ENCODE peak calls at places on chromosomes 1 and 21, in ten cellular contexts. N, P, E, D, I, S, H, L, B and Z are unnamed samples.

GRCh38 chr1:8816831-8817412 is 518 bp downstream of the RERE start:
- DNase-seq in H (no peak), S (no peak), D (peak; percentile 56), I (peak; percentile 9), E (peak; percentile 28), N (peak; percentile 35), B (peak; percentile 50), L (peak; percentile 60), P (no peak), Z (peak; percentile 16)

GRCh38 chr21:39788383-39788782 is 43.4 kb downstream of the IGSF5 start:
- DNase-seq in D (peak; percentile 82), B (peak; percentile 91), I (peak; percentile 94), P (peak; percentile 95), L (peak; percentile 67), H (peak; percentile 77), S (peak; percentile 72), N (peak; percentile 75), E (peak; percentile 72), Z (peak; percentile 85)

GRCh38 chr1:70140894-70141293 is 64.5 kb downstream of the LRRC40 start:
- DNase-seq in D (no peak), I (no peak), N (no peak), L (no peak), H (peak; percentile 17), S (no peak), E (no peak), B (peak; percentile 59), P (no peak), Z (no peak)

GRCh38 chr21:38920631-38921398 is 115.1 kb downstream of the ETS2 start:
- DNase-seq in N (no peak), P (no peak), D (no peak), E (no peak), L (no peak), I (no peak), H (peak; percentile 76), S (peak; percentile 18), B (no peak), Z (no peak)

GRCh38 chr1:46616277-46617107 is at the start of gene MOB3C:
- DNase-seq in P (peak; percentile 27), I (peak; percentile 81), B (peak; percentile 82), S (peak; percentile 47), D (peak; percentile 88), E (peak; percentile 88), H (peak; percentile 89), L (peak; percentile 93), N (peak; percentile 91), Z (peak; percentile 81)

GRCh38 chr1:230423261-230423660 is 2.9 kb downstream of the PGBD5 start:
- DNase-seq in N (no peak), E (no peak), S (no peak), B (no peak), H (no peak), P (no peak), D (no peak), L (no peak), I (no peak), Z (no peak)

GRCh38 chr1:32197837-32198236 is 2.6 kb upstream of the CCDC28B start:
- DNase-seq in S (no peak), D (no peak), E (no peak), L (peak; percentile 52), N (no peak), B (no peak), H (no peak), I (no peak), P (no peak), Z (no peak)

GRCh38 chr21:33383056-33383888 is 19.9 kb upstream of the IFNGR2 start:
- DNase-seq in L (peak; percentile 65), H (peak; percentile 78), D (peak; percentile 74), B (peak; percentile 10), N (peak; percentile 65), S (peak; percentile 71), I (no peak), E (no peak), P (peak; percentile 100), Z (no peak)

GRCh38 chr1:224499204-224499603 is 64.6 kb upstream of the WDR26 start:
- DNase-seq in L (no peak), E (no peak), B (no peak), N (no peak), I (no peak), D (no peak), P (no peak), H (no peak), S (no peak), Z (no peak)

GRCh38 chr1:163410073-163410522 is 88.3 kb downstream of the NUF2 start:
- DNase-seq in D (no peak), S (peak; percentile 64), P (peak; percentile 22), N (no peak), L (no peak), B (peak; percentile 88), H (peak; percentile 71), E (no peak), I (peak; percentile 89), Z (no peak)

GRCh38 chr1:179589524-179589923 is 2.1 kb upstream of the TDRD5 start:
- DNase-seq in I (no peak), S (no peak), L (no peak), B (no peak), N (no peak), P (peak; percentile 29), E (no peak), H (no peak), D (no peak), Z (no peak)

GRCh38 chr1:205584732-205585131 is 47.1 kb downstream of the ELK4 start:
- DNase-seq in S (no peak), H (no peak), D (no peak), P (no peak), I (peak; percentile 52), E (no peak), L (peak; percentile 15), N (no peak), B (no peak), Z (peak; percentile 13)

GRCh38 chr21:34017127-34017961 is 56.0 kb upstream of the MRPS6 start:
- DNase-seq in N (no peak), I (no peak), H (no peak), L (no peak), B (no peak), S (no peak), E (no peak), D (no peak), P (peak; percentile 24), Z (no peak)

GRCh38 chr21:32572574-32573420 is 12.5 kb downstream of the TCP10L start:
- DNase-seq in B (no peak), L (no peak), P (peak; percentile 81), H (no peak), S (no peak), E (no peak), I (no peak), N (no peak), D (no peak), Z (peak; percentile 64)

GRCh38 chr1:94528826-94529225 is 12.7 kb downstream of the F3 start:
- DNase-seq in L (no peak), E (no peak), I (no peak), S (no peak), D (no peak), P (no peak), N (no peak), B (no peak), H (no peak), Z (no peak)

GRCh38 chr1:193118803-193119730 is 2.8 kb upstream of the CDC73 start:
- DNase-seq in N (no peak), H (no peak), P (no peak), I (no peak), E (no peak), B (no peak), S (no peak), L (no peak), D (no peak), Z (no peak)

GRCh38 chr1:193125369-193125768 is 3.5 kb downstream of the CDC73 start:
- DNase-seq in L (no peak), B (no peak), S (no peak), D (no peak), I (no peak), H (no peak), E (no peak), P (no peak), N (no peak), Z (no peak)

GRCh38 chr1:193121616-193122593 is at the start of gene CDC73:
- DNase-seq in E (peak; percentile 99), D (peak; percentile 98), L (peak; percentile 99), P (peak; percentile 92), I (peak; percentile 98), N (peak; percentile 98), B (peak; percentile 97), S (peak; percentile 98), H (peak; percentile 98), Z (peak; percentile 100)

GRCh38 chr1:193120604-193121166 is 1.1 kb upstream of the CDC73 start:
- DNase-seq in S (no peak), E (no peak), H (no peak), N (no peak), L (no peak), P (no peak), B (no peak), I (no peak), D (no peak), Z (no peak)

GRCh38 chr1:193123751-193124150 is 1.9 kb downstream of the CDC73 start:
- DNase-seq in B (no peak), D (no peak), E (no peak), L (no peak), I (no peak), N (no peak), H (no peak), P (no peak), S (no peak), Z (no peak)
- H3K4me3 ChIP-seq in B (peak overlapping the region; percentile 85), D (peak overlapping the region; percentile 80), E (no peak overlapping the region), L (peak overlapping the region; percentile 92), I (no peak overlapping the region), N (peak overlapping the region; percentile 84), H (peak overlapping the region; percentile 63), P (no peak overlapping the region), S (peak overlapping the region; percentile 2), Z (peak overlapping the region; percentile 80)

GRCh38 chr1:185154912-185155513 is 1.7 kb downstream of the TRMT1L start:
- DNase-seq in E (no peak), P (no peak), D (no peak), I (no peak), H (no peak), L (no peak), S (no peak), B (peak; percentile 3), N (no peak), Z (no peak)
- H3K4me3 ChIP-seq in E (peak overlapping the region; percentile 72), P (no peak overlapping the region), D (peak overlapping the region; percentile 87), I (no peak overlapping the region), H (peak overlapping the region; percentile 70), L (peak overlapping the region; percentile 85), S (no peak overlapping the region), B (peak overlapping the region; percentile 63), N (peak overlapping the region; percentile 71), Z (no peak overlapping the region)

GRCh38 chr1:221069956-221070355 is 190.7 kb downstream of the HLX start:
- DNase-seq in L (no peak), S (no peak), B (no peak), P (no peak), E (no peak), N (no peak), H (no peak), D (no peak), I (no peak), Z (no peak)
- H3K4me3 ChIP-seq in L (no peak overlapping the region), S (no peak overlapping the region), B (no peak overlapping the region), P (no peak overlapping the region), E (no peak overlapping the region), N (no peak overlapping the region), H (no peak overlapping the region), D (no peak overlapping the region), I (no peak overlapping the region), Z (no peak overlapping the region)

DNA sequence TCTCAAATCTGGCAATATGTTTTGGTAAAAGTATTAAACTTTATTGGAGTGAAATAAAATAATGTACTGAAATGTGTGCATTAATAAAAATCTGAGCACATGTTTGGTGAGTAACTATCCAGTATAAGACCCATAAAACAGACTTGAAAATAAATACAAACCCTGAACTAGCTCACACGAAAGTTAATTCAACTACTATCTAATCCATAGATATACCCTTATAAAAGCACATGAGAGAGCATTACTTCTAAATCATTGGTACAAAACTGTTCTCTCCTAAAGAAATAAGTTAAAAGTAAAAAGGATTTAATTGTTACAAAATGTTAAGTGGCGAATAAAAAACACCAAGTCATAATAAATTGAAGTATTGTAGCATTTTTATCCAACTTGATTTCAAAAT is 295.6 kb downstream of the PTPRC start:
- DNase-seq in I (no peak), D (no peak), H (no peak), N (no peak), L (no peak), E (no peak), P (no peak), B (no peak), S (no peak), Z (no peak)
- H3K4me3 ChIP-seq in I (peak overlapping the region; percentile 64), D (peak overlapping the region; percentile 57), H (no peak overlapping the region), N (peak overlapping the region; percentile 62), L (peak overlapping the region; percentile 67), E (peak overlapping the region; percentile 71), P (no peak overlapping the region), B (no peak overlapping the region), S (peak overlapping the region; percentile 55), Z (no peak overlapping the region)